ENCODE peak calls at places on chromosomes 1 and 21, in six cellular contexts. T is left ventricle myocardium inferior; Z is CD4-positive, alpha-beta T cell; G is GM13977; S is neural progenitor cell; V is HFF-Myc. M is an unnamed sample.

GRCh38 chr1:166470465-166470864 is 303.7 kb upstream of the FAM78B start:
- DNase-seq in Z (no peak), T (no peak), G (no peak), S (no peak), V (no peak), M (no peak)

GRCh38 chr1:115302390-115302961 is 35.6 kb downstream of the NGF start:
- DNase-seq in V (peak), G (no peak), Z (no peak), T (no peak), S (peak), M (no peak)

GRCh38 chr1:43936470-43937151 is 3.0 kb downstream of the ARTN start:
- DNase-seq in V (no peak), G (peak), T (peak), Z (no peak), S (peak), M (peak)

GRCh38 chr1:86758570-86758969 is 54.2 kb downstream of the SH3GLB1 start:
- DNase-seq in S (no peak), V (no peak), Z (no peak), G (no peak), T (no peak), M (no peak)

GRCh38 chr1:242129103-242129502 is 130.2 kb upstream of the MAP1LC3C start:
- DNase-seq in V (no peak), S (peak), Z (no peak), G (peak), T (no peak), M (no peak)

GRCh38 chr1:21937372-21938121 is 437 bp upstream of the HSPG2 start:
- DNase-seq in V (no peak), S (peak), T (peak), Z (peak), G (peak), M (peak)

GRCh38 chr1:72777918-72778317 is 495.6 kb upstream of the NEGR1 start:
- DNase-seq in G (no peak), T (no peak), S (no peak), V (no peak), Z (no peak), M (no peak)

GRCh38 chr1:109373051-109373593 is 24.6 kb downstream of the SORT1 start:
- DNase-seq in S (no peak), G (no peak), V (no peak), T (no peak), Z (no peak), M (no peak)

GRCh38 chr1:56094168-56094567 is 485.2 kb downstream of the PLPP3 start:
- DNase-seq in T (no peak), Z (no peak), S (no peak), G (no peak), V (peak), M (no peak)

GRCh38 chr1:221683681-221684080 is 58.2 kb downstream of the DUSP10 start:
- DNase-seq in T (no peak), S (no peak), Z (no peak), G (no peak), V (no peak), M (no peak)

GRCh38 chr1:47919113-47919833 is 77.9 kb downstream of the TRABD2B start:
- DNase-seq in S (no peak), T (no peak), Z (no peak), V (no peak), G (no peak), M (no peak)

GRCh38 chr1:20413136-20413790 is 72.7 kb downstream of the CAMK2N1 start:
- DNase-seq in G (no peak), S (no peak), T (no peak), V (no peak), Z (no peak), M (no peak)

GRCh38 chr21:38208118-38208517 is 48.7 kb upstream of the KCNJ15 start:
- DNase-seq in S (no peak), G (no peak), Z (no peak), T (no peak), V (no peak), M (no peak)

GRCh38 chr1:212628813-212629415 is 20.4 kb downstream of the ATF3 start:
- DNase-seq in S (no peak), Z (no peak), G (no peak), V (no peak), T (no peak), M (no peak)

GRCh38 chr1:215569987-215570824 is 3.1 kb downstream of the KCTD3 start:
- DNase-seq in S (no peak), Z (no peak), V (no peak), T (no peak), G (no peak), M (no peak)

DNA sequence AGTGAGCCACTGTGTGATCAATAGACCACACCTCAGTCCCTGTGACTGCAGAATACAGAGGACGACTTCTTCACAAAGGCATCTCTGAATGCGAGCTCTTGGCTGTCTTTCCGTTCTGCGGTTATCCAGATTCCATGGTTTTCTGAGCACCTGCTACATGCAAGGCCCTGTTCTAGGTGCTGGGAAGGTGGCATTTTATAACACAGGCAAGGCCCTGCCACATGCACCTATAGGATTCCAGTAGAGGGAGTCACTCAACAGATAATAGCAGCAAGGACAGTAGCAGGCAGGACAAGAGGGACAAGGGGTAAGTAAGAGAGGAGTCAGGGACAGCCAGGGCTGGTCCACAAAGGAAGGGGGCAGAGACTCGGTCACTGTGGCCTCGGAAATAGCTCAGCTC is 9.0 kb downstream of the URB1 start:
- DNase-seq in V (no peak), S (no peak), T (no peak), Z (no peak), G (no peak), M (no peak)
- TF ChIP-seq CTCF in V (no peak), S (peak), T (peak), Z (no peak), G (no peak), M (no peak)

DNA sequence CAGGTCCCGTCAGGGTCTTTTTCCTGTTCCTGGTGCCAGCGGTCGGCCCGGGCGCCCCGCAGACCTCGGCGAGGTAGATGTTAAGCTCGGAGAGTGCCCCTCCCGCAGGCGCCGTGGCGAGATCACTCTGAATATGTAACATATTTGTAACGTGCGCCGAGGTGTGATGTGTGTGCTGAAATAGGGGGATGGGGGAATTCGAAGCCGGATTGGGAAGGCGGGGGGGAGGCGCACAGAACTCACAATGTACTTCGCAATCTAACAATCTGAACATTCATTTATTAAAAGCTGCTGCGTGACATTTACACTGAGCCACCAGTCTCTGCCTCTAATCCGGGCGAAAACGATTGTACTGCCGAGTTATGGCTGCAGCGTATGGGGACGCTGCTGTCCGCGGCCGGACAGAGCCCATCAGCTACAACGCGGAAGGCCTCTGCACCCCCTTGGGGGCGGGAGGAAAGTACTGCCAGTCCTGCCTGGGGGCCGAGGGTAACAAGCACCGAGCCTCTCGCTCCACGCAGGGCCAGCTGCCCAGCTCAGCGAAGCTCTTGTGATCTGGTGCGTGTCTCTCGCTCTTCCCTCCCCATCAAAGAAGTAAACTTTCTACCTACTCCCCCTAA is 8.3 kb upstream of the BARHL2 start:
- DNase-seq in Z (no peak), T (no peak), V (no peak), S (peak), G (peak), M (peak)
- TF ChIP-seq CTCF in Z (no peak), T (no peak), V (no peak), S (no peak), G (no peak), M (no peak)

GRCh38 chr1:46181343-46182260 is 5.3 kb upstream of the P3R3URF start:
- DNase-seq in G (no peak), V (peak), S (no peak), Z (no peak), T (no peak), M (no peak)

GRCh38 chr1:46179138-46180081 is 3.1 kb upstream of the P3R3URF start:
- DNase-seq in S (peak), T (peak), Z (peak), V (peak), G (peak), M (peak)

GRCh38 chr1:46176211-46176865 is at the start of gene P3R3URF:
- DNase-seq in T (no peak), G (no peak), S (no peak), Z (no peak), V (no peak), M (no peak)

GRCh38 chr1:46183119-46183842 is 7.0 kb upstream of the P3R3URF start:
- DNase-seq in T (peak), S (no peak), G (no peak), V (peak), Z (no peak), M (no peak)

GRCh38 chr1:46180082-46180616 is 3.9 kb upstream of the P3R3URF start:
- DNase-seq in T (no peak), G (no peak), S (peak), V (no peak), Z (no peak), M (peak)
- TF ChIP-seq CTCF in T (peak), G (peak), S (no peak), V (no peak), Z (no peak), M (no peak)

DNA sequence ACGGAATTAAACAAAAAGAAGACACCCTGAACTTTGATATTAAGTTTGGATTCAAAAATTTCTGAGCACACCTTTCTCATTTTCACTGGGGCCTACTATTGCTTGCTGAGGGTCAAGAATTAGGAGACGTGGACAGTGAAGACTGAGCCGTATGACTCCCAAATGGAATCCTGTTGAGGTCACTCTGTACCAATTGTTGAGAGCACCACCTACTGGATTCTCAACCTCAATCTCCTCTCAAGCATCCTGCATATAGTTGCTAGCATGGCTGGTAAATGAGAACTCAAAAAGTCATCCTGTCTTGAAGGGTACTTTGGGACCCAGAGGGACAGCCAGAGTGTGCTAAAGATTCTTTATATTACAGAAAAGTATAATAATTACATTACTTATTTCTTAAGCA is 20.2 kb upstream of the MTR start:
- DNase-seq in T (no peak), V (no peak), Z (no peak), G (no peak), S (peak), M (no peak)
- TF ChIP-seq CTCF in T (peak), V (peak), Z (no peak), G (peak), S (peak), M (no peak)